ENCODE peak calls at places on chromosome 13, in eight cellular contexts. M, X, H, B, R, L, I and T are unnamed samples.

GRCh38 chr13:25819856-25820530 is 231.8 kb downstream of the SHISA2 start:
- DNase-seq in M (no peak), X (no peak), H (no peak), B (no peak), R (no peak), L (no peak), I (no peak), T (no peak)

GRCh38 chr13:100269837-100270236 is 180.9 kb downstream of the PCCA start:
- DNase-seq in M (no peak), X (peak), H (no peak), B (peak), R (no peak), L (peak), I (peak), T (no peak)

GRCh38 chr13:75399168-75399878 is 82.6 kb downstream of the TBC1D4 start:
- DNase-seq in M (peak), X (no peak), H (no peak), B (no peak), R (no peak), L (peak), I (no peak), T (no peak)

GRCh38 chr13:40189885-40190655 is 476.4 kb downstream of the FOXO1 start:
- DNase-seq in M (no peak), X (peak), H (no peak), B (no peak), R (no peak), L (no peak), I (peak), T (no peak)

GRCh38 chr13:25300861-25301346 is 521 bp upstream of the NUP58 start:
- DNase-seq in M (no peak), X (peak), H (no peak), B (no peak), R (peak), L (no peak), I (peak), T (no peak)

GRCh38 chr13:105442941-105443340 is 1092.5 kb downstream of the EFNB2 start:
- DNase-seq in M (peak), X (no peak), H (no peak), B (peak), R (peak), L (peak), I (no peak), T (peak)

GRCh38 chr13:73939071-73939380 is 195.2 kb downstream of the KLF12 start:
- DNase-seq in M (no peak), X (no peak), H (no peak), B (no peak), R (no peak), L (no peak), I (no peak), T (no peak)

GRCh38 chr13:90105276-90105675 is 1242.2 kb upstream of the MIR17HG start:
- DNase-seq in M (peak), X (no peak), H (no peak), B (no peak), R (no peak), L (no peak), I (no peak), T (no peak)

GRCh38 chr13:110397445-110397844 is 90.4 kb downstream of the COL4A2 start:
- DNase-seq in M (no peak), X (peak), H (no peak), B (no peak), R (peak), L (no peak), I (no peak), T (peak)

GRCh38 chr13:19955873-19956559 is 2.5 kb upstream of the ZMYM2 start:
- DNase-seq in M (no peak), X (no peak), H (no peak), B (no peak), R (no peak), L (no peak), I (no peak), T (no peak)

GRCh38 chr13:25857830-25858229 is 194.0 kb downstream of the SHISA2 start:
- DNase-seq in M (no peak), X (no peak), H (no peak), B (no peak), R (no peak), L (no peak), I (no peak), T (no peak)

GRCh38 chr13:50227356-50227755 is 212.1 kb downstream of the KCNRG start:
- DNase-seq in M (no peak), X (no peak), H (no peak), B (no peak), R (no peak), L (no peak), I (no peak), T (no peak)

GRCh38 chr13:38947049-38947448 is 43.6 kb downstream of the STOML3 start:
- DNase-seq in M (no peak), X (no peak), H (no peak), B (no peak), R (no peak), L (no peak), I (no peak), T (no peak)

GRCh38 chr13:79492313-79492798 is 11.4 kb downstream of the NDFIP2 start:
- DNase-seq in M (no peak), X (no peak), H (no peak), B (no peak), R (no peak), L (no peak), I (no peak), T (no peak)

GRCh38 chr13:106296723-106297122 is 238.7 kb downstream of the EFNB2 start:
- DNase-seq in M (no peak), X (no peak), H (no peak), B (no peak), R (no peak), L (no peak), I (no peak), T (no peak)

GRCh38 chr13:112795277-112795676 is 105.4 kb downstream of the ATP11A start:
- DNase-seq in M (no peak), X (no peak), H (no peak), B (no peak), R (no peak), L (no peak), I (no peak), T (no peak)